ENCODE peak calls at places on chromosomes 12 and 14, in eight cellular contexts. Y is HS-27A; N is stimulated activated CD8-positive, alpha-beta memory T cell treated with anti-CD3 and anti-CD28 coated beads, Interleukin-4, amount 100 ng/mL, for 48 hours; M is lower lobe of right lung; C is erythroblast; P is foreskin melanocyte; X is HT1080; H is cerebellar cortex. E is an unnamed sample.

GRCh38 chr14:92690171-92691011 is 58.0 kb downstream of the LGMN start:
- DNase-seq in H (no peak), P (no peak), N (no peak), Y (no peak), M (no peak), C (peak), X (peak), E (no peak)

GRCh38 chr12:52581066-52581465 is 7.4 kb upstream of the KRT74 start:
- DNase-seq in Y (no peak), C (no peak), N (no peak), M (no peak), P (no peak), H (no peak), X (no peak), E (no peak)

GRCh38 chr12:126668538-126668937 is 1598.4 kb upstream of the TMEM132C start:
- DNase-seq in X (peak), C (no peak), N (no peak), Y (no peak), H (no peak), P (no peak), M (no peak), E (no peak)

GRCh38 chr12:66296171-66296683 is 6.1 kb upstream of the HELB start:
- DNase-seq in P (peak), C (no peak), N (no peak), H (no peak), X (peak), Y (no peak), M (no peak), E (no peak)

GRCh38 chr12:90936230-90937005 is 18.6 kb downstream of the CCER1 start:
- DNase-seq in H (no peak), M (no peak), P (no peak), Y (no peak), N (no peak), C (no peak), X (peak), E (no peak)

GRCh38 chr14:66315098-66315497 is 171.1 kb upstream of the CCDC196 start:
- DNase-seq in P (no peak), H (no peak), M (no peak), C (no peak), Y (no peak), X (no peak), N (no peak), E (no peak)

GRCh38 chr12:92961949-92962348 is 32.9 kb upstream of the EEA1 start:
- DNase-seq in N (no peak), P (no peak), H (no peak), M (no peak), Y (no peak), C (no peak), X (peak), E (no peak)

GRCh38 chr12:106267535-106267934 is 19.7 kb upstream of the CKAP4 start:
- DNase-seq in N (no peak), M (no peak), C (peak), H (no peak), P (no peak), X (no peak), Y (no peak), E (no peak)

GRCh38 chr14:99589031-99589441 is 15.0 kb downstream of the CCDC85C start:
- DNase-seq in Y (no peak), P (no peak), C (no peak), H (peak), X (no peak), M (no peak), N (no peak), E (no peak)

GRCh38 chr14:72619881-72620280 is 274.0 kb downstream of the DPF3 start:
- DNase-seq in X (no peak), N (no peak), H (no peak), P (no peak), Y (no peak), M (no peak), C (no peak), E (no peak)

GRCh38 chr12:119859241-119859640 is 17.9 kb downstream of the CIT start:
- DNase-seq in M (no peak), N (no peak), C (no peak), X (no peak), P (no peak), Y (no peak), H (no peak), E (no peak)

GRCh38 chr14:72753879-72754400 is 140.0 kb downstream of the DPF3 start:
- DNase-seq in N (no peak), H (no peak), C (no peak), Y (no peak), P (no peak), M (no peak), X (no peak), E (no peak)

GRCh38 chr12:17810399-17810798 is 279.6 kb downstream of the RERGL start:
- DNase-seq in M (no peak), X (no peak), P (no peak), Y (no peak), N (no peak), C (no peak), H (no peak), E (no peak)

GRCh38 chr14:99745307-99745951 is 47.8 kb upstream of the EML1 start:
- DNase-seq in N (no peak), H (no peak), C (no peak), Y (no peak), M (peak), P (no peak), X (no peak), E (no peak)

GRCh38 chr12:131007031-131007793 is 53.5 kb downstream of the ADGRD1 start:
- DNase-seq in H (peak), N (no peak), M (peak), P (no peak), Y (no peak), X (no peak), C (no peak), E (no peak)

GRCh38 chr12:121465921-121466799 is 66.2 kb downstream of the RNF34 start:
- DNase-seq in M (no peak), C (peak), N (peak), X (no peak), P (no peak), H (no peak), Y (no peak), E (no peak)

GRCh38 chr14:96961895-96962294 is 164.7 kb downstream of the VRK1 start:
- DNase-seq in P (no peak), Y (no peak), M (no peak), C (no peak), N (no peak), H (no peak), X (no peak), E (no peak)

GRCh38 chr12:107126688-107127481 is 33.5 kb upstream of the CRY1 start:
- DNase-seq in H (peak), X (peak), C (no peak), M (no peak), P (no peak), N (no peak), Y (no peak), E (no peak)

GRCh38 chr12:27523305-27523641 is 733 bp upstream of the PPFIBP1 start:
- DNase-seq in C (no peak), X (no peak), H (no peak), P (peak), Y (no peak), M (no peak), N (no peak), E (no peak)

GRCh38 chr12:51898506-51898905 is 8.8 kb upstream of the ACVRL1 start:
- DNase-seq in M (no peak), N (no peak), X (no peak), H (no peak), C (no peak), Y (no peak), P (no peak), E (no peak)

E was measured in glomerular endothelial cell.